ENCODE peak calls at places on chromosomes 4 and X, in four cellular contexts. One of them, this sample, is unnamed.

GRCh38 chrX:104428231-104428630 is 137.8 kb upstream of the IL1RAPL2 start:
- DNase-seq in endothelial cell of umbilical vein: no peak
- DNase-seq in A549: no peak
- DNase-seq in K562: no peak
- DNase-seq in this sample: no peak

GRCh38 chrX:39253551-39253950 is 452.3 kb downstream of the MID1IP1 start:
- DNase-seq in A549: no peak
- DNase-seq in K562: no peak
- DNase-seq in endothelial cell of umbilical vein: no peak
- DNase-seq in this sample: no peak

GRCh38 chr4:40699648-40700047 is 50.1 kb upstream of the NSUN7 start:
- DNase-seq in A549: no peak
- DNase-seq in K562: no peak
- DNase-seq in endothelial cell of umbilical vein: no peak
- DNase-seq in this sample: no peak

GRCh38 chr4:13918110-13918509 is 290.6 kb upstream of the BOD1L1 start:
- DNase-seq in A549: peak; percentile 5
- DNase-seq in endothelial cell of umbilical vein: no peak
- DNase-seq in K562: no peak
- DNase-seq in this sample: no peak

GRCh38 chr4:112511294-112512118 is 4.5 kb downstream of the NEUROG2 start:
- DNase-seq in A549: no peak
- DNase-seq in endothelial cell of umbilical vein: no peak
- DNase-seq in K562: no peak
- DNase-seq in this sample: no peak

GRCh38 chr4:149914521-149915115 is 99.0 kb upstream of the IQCM start:
- DNase-seq in endothelial cell of umbilical vein: peak; percentile 65
- DNase-seq in A549: peak; percentile 25
- DNase-seq in K562: peak; percentile 32
- DNase-seq in this sample: peak; percentile 55

GRCh38 chr4:53186714-53187358 is 179.0 kb downstream of the SCFD2 start:
- DNase-seq in K562: no peak
- DNase-seq in endothelial cell of umbilical vein: no peak
- DNase-seq in A549: no peak
- DNase-seq in this sample: no peak

GRCh38 chr4:102627831-102628523 is 126.8 kb downstream of the NFKB1 start:
- DNase-seq in A549: peak; percentile 55
- DNase-seq in K562: peak; percentile 39
- DNase-seq in endothelial cell of umbilical vein: peak; percentile 68
- DNase-seq in this sample: peak; percentile 10

GRCh38 chrX:3046253-3046909 is 5.1 kb downstream of the ARSF start:
- DNase-seq in K562: no peak
- DNase-seq in A549: no peak
- DNase-seq in endothelial cell of umbilical vein: no peak
- DNase-seq in this sample: no peak

GRCh38 chr4:7721984-7722551 is 217.6 kb downstream of the AFAP1 start:
- DNase-seq in K562: peak; percentile 27
- DNase-seq in A549: no peak
- DNase-seq in endothelial cell of umbilical vein: peak; percentile 42
- DNase-seq in this sample: no peak

GRCh38 chr4:51831133-51831532 is 11.8 kb upstream of the DCUN1D4 start:
- DNase-seq in endothelial cell of umbilical vein: peak; percentile 60
- DNase-seq in A549: no peak
- DNase-seq in K562: peak; percentile 38
- DNase-seq in this sample: peak; percentile 66

GRCh38 chr4:48129307-48130014 is 4.6 kb downstream of the TXK start:
- DNase-seq in K562: peak; percentile 16
- DNase-seq in endothelial cell of umbilical vein: no peak
- DNase-seq in A549: peak; percentile 13
- DNase-seq in this sample: peak; percentile 74

GRCh38 chrX:24148118-24148517 is 1.4 kb upstream of the ZFX start:
- DNase-seq in A549: no peak
- DNase-seq in endothelial cell of umbilical vein: peak; percentile 17
- DNase-seq in K562: no peak
- DNase-seq in this sample: peak; percentile 25

GRCh38 chr4:76206222-76206942 is 7.2 kb downstream of the SCARB2 start:
- DNase-seq in K562: no peak
- DNase-seq in endothelial cell of umbilical vein: no peak
- DNase-seq in A549: no peak
- DNase-seq in this sample: no peak

GRCh38 chrX:131068945-131069719 is 11.0 kb downstream of the ARHGAP36 start:
- DNase-seq in endothelial cell of umbilical vein: peak; percentile 6
- DNase-seq in K562: peak; percentile 61
- DNase-seq in A549: peak; percentile 72
- DNase-seq in this sample: no peak

GRCh38 chrX:38170556-38170955 is 50.1 kb downstream of the SRPX start:
- DNase-seq in endothelial cell of umbilical vein: no peak
- DNase-seq in A549: no peak
- DNase-seq in K562: no peak
- DNase-seq in this sample: no peak

GRCh38 chrX:44062842-44063241 is 89.7 kb upstream of the NDP start:
- DNase-seq in A549: peak; percentile 9
- DNase-seq in K562: no peak
- DNase-seq in endothelial cell of umbilical vein: no peak
- DNase-seq in this sample: peak; percentile 78

GRCh38 chrX:38438321-38438720 is 85.9 kb downstream of the OTC start:
- DNase-seq in endothelial cell of umbilical vein: no peak
- DNase-seq in K562: peak; percentile 3
- DNase-seq in A549: no peak
- DNase-seq in this sample: peak; percentile 0

GRCh38 chr4:36039031-36039430 is 205.3 kb downstream of the ARAP2 start:
- DNase-seq in A549: no peak
- DNase-seq in endothelial cell of umbilical vein: no peak
- DNase-seq in K562: no peak
- DNase-seq in this sample: no peak

GRCh38 chr4:89173336-89174090 is 62.2 kb downstream of the TIGD2 start:
- DNase-seq in K562: no peak
- DNase-seq in A549: no peak
- DNase-seq in endothelial cell of umbilical vein: no peak
- DNase-seq in this sample: no peak

GRCh38 chrX:119516157-119516702 is 48.0 kb downstream of the SLC25A5 start:
- DNase-seq in A549: peak; percentile 71
- DNase-seq in endothelial cell of umbilical vein: peak; percentile 67
- DNase-seq in K562: peak; percentile 76
- DNase-seq in this sample: peak; percentile 78

GRCh38 chr4:140793291-140793690 is 37.1 kb upstream of the TBC1D9 start:
- DNase-seq in A549: no peak
- DNase-seq in K562: no peak
- DNase-seq in endothelial cell of umbilical vein: no peak
- DNase-seq in this sample: no peak

GRCh38 chrX:67610282-67610681 is 66.5 kb downstream of the AR start:
- DNase-seq in K562: no peak
- DNase-seq in endothelial cell of umbilical vein: no peak
- DNase-seq in A549: no peak
- DNase-seq in this sample: no peak

GRCh38 chrX:67612231-67612630 is 68.4 kb downstream of the AR start:
- DNase-seq in K562: no peak
- DNase-seq in A549: no peak
- DNase-seq in endothelial cell of umbilical vein: peak; percentile 73
- DNase-seq in this sample: no peak

GRCh38 chrX:67613366-67613765 is 69.5 kb downstream of the AR start:
- DNase-seq in endothelial cell of umbilical vein: peak; percentile 30
- DNase-seq in K562: no peak
- DNase-seq in A549: no peak
- DNase-seq in this sample: no peak

GRCh38 chrX:67614006-67614405 is 70.2 kb downstream of the AR start:
- DNase-seq in K562: no peak
- DNase-seq in endothelial cell of umbilical vein: peak; percentile 86
- DNase-seq in A549: no peak
- DNase-seq in this sample: no peak

GRCh38 chrX:67614414-67614813 is 70.6 kb downstream of the AR start:
- DNase-seq in endothelial cell of umbilical vein: no peak
- DNase-seq in A549: no peak
- DNase-seq in K562: no peak
- DNase-seq in this sample: no peak
- TF ChIP-seq MAX in endothelial cell of umbilical vein: no peak
- TF ChIP-seq MAX in A549: no peak
- TF ChIP-seq MAX in K562: no peak
- TF ChIP-seq MAX in this sample: no peak

GRCh38 chr4:158782539-158783360 is 13.9 kb downstream of the FNIP2 start:
- DNase-seq in endothelial cell of umbilical vein: peak; percentile 54
- DNase-seq in A549: no peak
- DNase-seq in K562: no peak
- DNase-seq in this sample: no peak

GRCh38 chr4:158778065-158778711 is 9.4 kb downstream of the FNIP2 start:
- DNase-seq in A549: no peak
- DNase-seq in K562: no peak
- DNase-seq in endothelial cell of umbilical vein: no peak
- DNase-seq in this sample: no peak

GRCh38 chr4:158778712-158779111 is 9.9 kb downstream of the FNIP2 start:
- DNase-seq in K562: no peak
- DNase-seq in A549: no peak
- DNase-seq in endothelial cell of umbilical vein: no peak
- DNase-seq in this sample: no peak

GRCh38 chr4:158783775-158784174 is 14.9 kb downstream of the FNIP2 start:
- DNase-seq in A549: no peak
- DNase-seq in K562: no peak
- DNase-seq in endothelial cell of umbilical vein: peak; percentile 69
- DNase-seq in this sample: peak; percentile 4

DNA sequence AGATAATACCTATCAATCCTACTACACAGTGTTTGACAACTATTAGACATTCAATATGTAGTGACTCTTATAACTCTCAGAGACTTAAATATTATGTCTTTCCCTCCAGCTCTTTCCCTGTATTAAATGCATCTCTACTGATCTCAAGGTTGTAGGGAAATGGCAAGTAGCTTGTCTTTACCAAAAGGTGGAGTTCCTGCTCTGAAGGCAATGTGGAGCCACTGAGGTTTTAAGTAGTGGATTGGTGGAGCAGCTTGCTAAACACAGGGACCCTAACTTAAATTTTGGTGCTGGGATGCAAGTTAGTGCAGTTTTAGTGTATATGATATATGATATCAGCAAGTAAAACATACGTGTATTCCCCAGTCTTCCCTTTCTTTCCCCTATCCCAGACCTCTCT is 13.1 kb downstream of the FNIP2 start:
- DNase-seq in endothelial cell of umbilical vein: no peak
- DNase-seq in K562: no peak
- DNase-seq in A549: no peak
- DNase-seq in this sample: no peak
- TF ChIP-seq MYC in endothelial cell of umbilical vein: no peak
- TF ChIP-seq MYC in K562: no peak
- TF ChIP-seq MYC in A549: no peak
- TF ChIP-seq MYC in this sample: no peak

DNA sequence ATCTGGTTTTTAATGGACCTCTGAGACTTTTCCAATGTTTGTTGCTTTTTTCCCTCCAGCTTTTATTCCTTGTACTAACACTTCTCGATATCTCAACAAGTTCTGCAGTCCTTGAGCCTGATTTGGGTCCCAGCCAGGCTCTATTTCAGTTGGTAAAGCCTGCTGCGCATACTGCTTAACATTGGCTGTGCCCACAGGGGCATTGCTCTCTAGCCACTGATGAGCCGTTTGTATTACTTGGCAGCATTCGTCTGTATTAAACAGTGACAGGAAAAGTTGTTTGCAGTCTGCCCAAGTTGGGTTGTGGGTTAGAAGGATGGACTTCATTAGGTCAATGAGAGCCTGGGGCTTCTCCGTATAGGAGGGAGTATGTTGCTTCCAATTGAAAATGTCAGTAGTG is 59.6 kb upstream of the XAGE1B start:
- DNase-seq in K562: no peak
- DNase-seq in endothelial cell of umbilical vein: no peak
- DNase-seq in A549: no peak
- DNase-seq in this sample: no peak
- TF ChIP-seq CTCF in K562: no peak
- TF ChIP-seq CTCF in endothelial cell of umbilical vein: no peak
- TF ChIP-seq CTCF in A549: no peak
- TF ChIP-seq CTCF in this sample: no peak

GRCh38 chrX:153921511-153922285 is 4.4 kb downstream of the ARHGAP4 start:
- DNase-seq in A549: no peak
- DNase-seq in endothelial cell of umbilical vein: no peak
- DNase-seq in K562: no peak
- DNase-seq in this sample: no peak
- TF ChIP-seq MAX in A549: no peak
- TF ChIP-seq MAX in endothelial cell of umbilical vein: no peak
- TF ChIP-seq MAX in K562: no peak
- TF ChIP-seq MAX in this sample: no peak